ENCODE peak calls at places on chromosomes 16 and 17, in ten cellular contexts. J is neural progenitor cell, I is stomach, T is sigmoid colon, G is Peyer's patch, Z is heart left ventricle, B is HFFc6, V is omental fat pad, P is cardiac fibroblast, S is WTC11. W is an unnamed sample.

GRCh38 chr16:27232061-27232841 is 28.9 kb downstream of the KDM8 start:
- DNase-seq in J (no peak), I (no peak), T (peak; percentile 59), G (peak; percentile 82), Z (no peak), B (no peak), V (no peak), P (peak; percentile 40), S (no peak), W (no peak)

GRCh38 chr17:29549169-29549935 is 17.5 kb downstream of the ABHD15 start:
- DNase-seq in J (no peak), I (no peak), T (no peak), G (no peak), Z (no peak), B (no peak), V (no peak), P (peak; percentile 51), S (no peak), W (no peak)

GRCh38 chr16:25297151-25297787 is 39.6 kb upstream of the ZKSCAN2 start:
- DNase-seq in J (no peak), I (no peak), T (no peak), G (no peak), Z (no peak), B (no peak), V (no peak), P (no peak), S (no peak), W (no peak)

GRCh38 chr16:5036228-5037156 is 2.8 kb upstream of the NAGPA start:
- DNase-seq in J (no peak), I (no peak), T (no peak), G (no peak), Z (peak; percentile 14), B (no peak), V (no peak), P (peak; percentile 75), S (peak; percentile 72), W (no peak)

GRCh38 chr16:8572919-8573724 is 17.2 kb downstream of the TMEM114 start:
- DNase-seq in J (peak; percentile 68), I (no peak), T (no peak), G (no peak), Z (no peak), B (peak; percentile 25), V (no peak), P (peak; percentile 65), S (peak; percentile 55), W (peak; percentile 22)

GRCh38 chr17:14737984-14738651 is 437.2 kb downstream of the HS3ST3B1 start:
- DNase-seq in J (peak; percentile 41), I (peak; percentile 36), T (peak; percentile 71), G (peak; percentile 18), Z (peak; percentile 82), B (peak; percentile 93), V (no peak), P (peak; percentile 96), S (no peak), W (peak; percentile 26)

GRCh38 chr17:69874220-69874670 is 200.8 kb upstream of the KCNJ16 start:
- DNase-seq in J (peak; percentile 9), I (no peak), T (no peak), G (no peak), Z (no peak), B (peak; percentile 92), V (no peak), P (peak; percentile 93), S (no peak), W (no peak)

GRCh38 chr16:77212736-77213541 is 13.7 kb downstream of the SYCE1L start:
- DNase-seq in J (peak; percentile 74), I (peak; percentile 62), T (peak; percentile 78), G (peak; percentile 70), Z (peak; percentile 66), B (no peak), V (peak; percentile 45), P (peak; percentile 44), S (peak; percentile 76), W (peak; percentile 82)

GRCh38 chr17:7823581-7824001 is 10.4 kb upstream of the KDM6B start:
- DNase-seq in J (no peak), I (no peak), T (no peak), G (no peak), Z (no peak), B (no peak), V (no peak), P (no peak), S (no peak), W (no peak)

GRCh38 chr16:31487076-31487719 is 4.3 kb downstream of the SLC5A2 start:
- DNase-seq in J (peak; percentile 23), I (no peak), T (no peak), G (no peak), Z (no peak), B (no peak), V (no peak), P (no peak), S (no peak), W (no peak)

GRCh38 chr17:2084766-2085647 is 30.1 kb downstream of the HIC1 start:
- DNase-seq in J (no peak), I (no peak), T (peak; percentile 87), G (no peak), Z (peak; percentile 54), B (peak; percentile 79), V (no peak), P (peak; percentile 95), S (no peak), W (no peak)

GRCh38 chr17:76492989-76493501 is 8.2 kb downstream of the RHBDF2 start:
- DNase-seq in J (no peak), I (peak; percentile 68), T (peak; percentile 87), G (peak; percentile 77), Z (peak; percentile 83), B (peak; percentile 72), V (no peak), P (peak; percentile 88), S (no peak), W (no peak)

GRCh38 chr16:84740596-84741071 is 40.8 kb downstream of the USP10 start:
- DNase-seq in J (no peak), I (no peak), T (no peak), G (no peak), Z (peak; percentile 48), B (no peak), V (no peak), P (no peak), S (no peak), W (no peak)

GRCh38 chr17:40551874-40552768 is 13.2 kb downstream of the CCR7 start:
- DNase-seq in J (no peak), I (peak; percentile 29), T (peak; percentile 86), G (peak; percentile 23), Z (no peak), B (peak; percentile 97), V (no peak), P (peak; percentile 91), S (peak; percentile 6), W (no peak)

GRCh38 chr16:22948603-22949368 is 134.8 kb downstream of the HS3ST2 start:
- DNase-seq in J (peak; percentile 81), I (peak; percentile 57), T (peak; percentile 78), G (peak; percentile 71), Z (peak; percentile 55), B (peak; percentile 70), V (peak; percentile 64), P (peak; percentile 59), S (peak; percentile 88), W (peak; percentile 62)

GRCh38 chr16:24988593-24989338 is 26.4 kb downstream of the ARHGAP17 start:
- DNase-seq in J (no peak), I (peak; percentile 40), T (no peak), G (no peak), Z (no peak), B (peak; percentile 58), V (no peak), P (peak; percentile 81), S (no peak), W (no peak)

GRCh38 chr17:32689348-32689747 is 187.6 kb downstream of the MYO1D start:
- DNase-seq in J (no peak), I (no peak), T (no peak), G (no peak), Z (no peak), B (no peak), V (no peak), P (no peak), S (no peak), W (no peak)

GRCh38 chr17:77476920-77477805 is 336.4 kb downstream of the SEC14L1 start:
- DNase-seq in J (no peak), I (peak; percentile 71), T (peak; percentile 97), G (no peak), Z (peak; percentile 83), B (peak; percentile 100), V (no peak), P (peak; percentile 95), S (no peak), W (no peak)

GRCh38 chr16:4879049-4879448 is 31.8 kb downstream of the UBN1 start:
- DNase-seq in J (no peak), I (no peak), T (no peak), G (no peak), Z (no peak), B (no peak), V (no peak), P (no peak), S (no peak), W (no peak)

GRCh38 chr17:17275991-17276390 is 5.1 kb downstream of the COPS3 start:
- DNase-seq in J (no peak), I (no peak), T (no peak), G (no peak), Z (no peak), B (no peak), V (no peak), P (no peak), S (no peak), W (no peak)

GRCh38 chr17:17264430-17264829 is 16.6 kb downstream of the COPS3 start:
- DNase-seq in J (no peak), I (no peak), T (no peak), G (no peak), Z (no peak), B (no peak), V (no peak), P (no peak), S (no peak), W (no peak)

GRCh38 chr17:17269926-17270773 is 10.9 kb downstream of the COPS3 start:
- DNase-seq in J (peak; percentile 13), I (no peak), T (no peak), G (no peak), Z (no peak), B (no peak), V (no peak), P (no peak), S (peak; percentile 50), W (peak; percentile 8)
- TF ChIP-seq CTCF in J (peak; percentile 60), I (peak; percentile 15), T (no peak), G (peak; percentile 12), Z (no peak), B (peak; percentile 55), V (no peak), P (peak; percentile 30), S (peak; percentile 37), W (no peak)

GRCh38 chr16:67397812-67398545 is 4.7 kb upstream of the TPPP3 start:
- DNase-seq in J (no peak), I (no peak), T (no peak), G (no peak), Z (no peak), B (no peak), V (no peak), P (no peak), S (no peak), W (no peak)
- TF ChIP-seq CTCF in J (no peak), I (no peak), T (no peak), G (no peak), Z (no peak), B (no peak), V (no peak), P (no peak), S (no peak), W (no peak)

GRCh38 chr16:48862087-48862532 is 252.1 kb upstream of the N4BP1 start:
- DNase-seq in J (peak; percentile 23), I (no peak), T (no peak), G (no peak), Z (no peak), B (peak; percentile 13), V (no peak), P (no peak), S (peak; percentile 19), W (peak; percentile 23)
- TF ChIP-seq CTCF in J (peak; percentile 52), I (no peak), T (peak; percentile 15), G (no peak), Z (no peak), B (no peak), V (no peak), P (no peak), S (no peak), W (peak; percentile 53)

GRCh38 chr16:50591800-50592771 is 43.9 kb downstream of the NKD1 start:
- DNase-seq in J (no peak), I (peak; percentile 37), T (peak; percentile 92), G (no peak), Z (peak; percentile 87), B (no peak), V (no peak), P (no peak), S (no peak), W (no peak)
- TF ChIP-seq CTCF in J (no peak), I (no peak), T (no peak), G (no peak), Z (no peak), B (no peak), V (no peak), P (no peak), S (no peak), W (no peak)

W was measured in nephron progenitor cell.